ENCODE peak calls at places on chromosome 20, in ten cellular contexts. H, V, B, U, J, A, Y, E, C and Z are unnamed samples.

GRCh38 chr20:20665933-20666332 is 46.5 kb downstream of the RALGAPA2 start:
- DNase-seq in H (no peak), V (no peak), B (no peak), U (no peak), J (no peak), A (no peak), Y (no peak), E (no peak), C (no peak), Z (no peak)

GRCh38 chr20:51752343-51752951 is 15.7 kb downstream of the ATP9A start:
- DNase-seq in H (peak; percentile 94), V (peak; percentile 89), B (peak; percentile 94), U (peak; percentile 93), J (no peak), A (no peak), Y (no peak), E (no peak), C (no peak), Z (no peak)

GRCh38 chr20:60481051-60481741 is 523.0 kb downstream of the CDH26 start:
- DNase-seq in H (no peak), V (no peak), B (no peak), U (no peak), J (no peak), A (no peak), Y (no peak), E (no peak), C (no peak), Z (no peak)

GRCh38 chr20:50467618-50468373 is 42.4 kb upstream of the PTPN1 start:
- DNase-seq in H (peak; percentile 55), V (peak; percentile 63), B (peak; percentile 29), U (peak; percentile 47), J (no peak), A (peak; percentile 46), Y (peak; percentile 73), E (peak; percentile 43), C (peak; percentile 39), Z (peak; percentile 73)

GRCh38 chr20:16701296-16701695 is 28.5 kb upstream of the SNRPB2 start:
- DNase-seq in H (no peak), V (peak; percentile 14), B (no peak), U (no peak), J (no peak), A (no peak), Y (peak; percentile 2), E (no peak), C (peak; percentile 6), Z (peak; percentile 8)

GRCh38 chr20:62602550-62602949 is 39.8 kb upstream of the SLCO4A1 start:
- DNase-seq in H (no peak), V (no peak), B (no peak), U (no peak), J (peak; percentile 90), A (no peak), Y (no peak), E (peak; percentile 33), C (no peak), Z (no peak)

GRCh38 chr20:1266167-1266973 is at the start of gene SNPH:
- DNase-seq in H (peak; percentile 83), V (peak; percentile 78), B (peak; percentile 68), U (peak; percentile 83), J (peak; percentile 92), A (peak; percentile 85), Y (peak; percentile 53), E (peak; percentile 75), C (peak; percentile 79), Z (peak; percentile 78)

GRCh38 chr20:25984933-25985332 is 288.3 kb upstream of the ZNF337 start:
- DNase-seq in H (no peak), V (peak; percentile 37), B (no peak), U (no peak), J (peak; percentile 75), A (peak; percentile 61), Y (no peak), E (peak; percentile 57), C (peak; percentile 19), Z (peak; percentile 70)

GRCh38 chr20:4956200-4956810 is 45.0 kb downstream of the SLC23A2 start:
- DNase-seq in H (peak; percentile 47), V (peak; percentile 79), B (no peak), U (peak; percentile 70), J (no peak), A (no peak), Y (peak; percentile 34), E (no peak), C (peak; percentile 66), Z (no peak)

GRCh38 chr20:44187054-44187762 is at the start of gene JPH2:
- DNase-seq in H (peak; percentile 79), V (no peak), B (peak; percentile 68), U (peak; percentile 83), J (no peak), A (peak; percentile 87), Y (no peak), E (peak; percentile 84), C (peak; percentile 94), Z (peak; percentile 92)

GRCh38 chr20:54606384-54606783 is 131.0 kb downstream of the DOK5 start:
- DNase-seq in H (no peak), V (no peak), B (no peak), U (no peak), J (no peak), A (no peak), Y (no peak), E (no peak), C (no peak), Z (no peak)

GRCh38 chr20:10823585-10823984 is 149.8 kb upstream of the JAG1 start:
- DNase-seq in H (no peak), V (no peak), B (no peak), U (no peak), J (no peak), A (no peak), Y (no peak), E (no peak), C (no peak), Z (no peak)

GRCh38 chr20:63058696-63059335 is 52.1 kb upstream of the BHLHE23 start:
- DNase-seq in H (no peak), V (no peak), B (no peak), U (no peak), J (peak; percentile 58), A (no peak), Y (no peak), E (no peak), C (no peak), Z (no peak)

GRCh38 chr20:46741924-46742692 is 32.7 kb downstream of the SLC2A10 start:
- DNase-seq in H (no peak), V (no peak), B (no peak), U (no peak), J (no peak), A (no peak), Y (no peak), E (no peak), C (no peak), Z (no peak)

GRCh38 chr20:45907219-45907948 is 4.6 kb downstream of the PLTP start:
- DNase-seq in H (no peak), V (no peak), B (no peak), U (no peak), J (no peak), A (no peak), Y (no peak), E (no peak), C (no peak), Z (no peak)

GRCh38 chr20:577167-577791 is 32.8 kb downstream of the TCF15 start:
- DNase-seq in H (no peak), V (peak; percentile 71), B (no peak), U (peak; percentile 12), J (no peak), A (no peak), Y (peak; percentile 77), E (no peak), C (no peak), Z (peak; percentile 49)

DNA sequence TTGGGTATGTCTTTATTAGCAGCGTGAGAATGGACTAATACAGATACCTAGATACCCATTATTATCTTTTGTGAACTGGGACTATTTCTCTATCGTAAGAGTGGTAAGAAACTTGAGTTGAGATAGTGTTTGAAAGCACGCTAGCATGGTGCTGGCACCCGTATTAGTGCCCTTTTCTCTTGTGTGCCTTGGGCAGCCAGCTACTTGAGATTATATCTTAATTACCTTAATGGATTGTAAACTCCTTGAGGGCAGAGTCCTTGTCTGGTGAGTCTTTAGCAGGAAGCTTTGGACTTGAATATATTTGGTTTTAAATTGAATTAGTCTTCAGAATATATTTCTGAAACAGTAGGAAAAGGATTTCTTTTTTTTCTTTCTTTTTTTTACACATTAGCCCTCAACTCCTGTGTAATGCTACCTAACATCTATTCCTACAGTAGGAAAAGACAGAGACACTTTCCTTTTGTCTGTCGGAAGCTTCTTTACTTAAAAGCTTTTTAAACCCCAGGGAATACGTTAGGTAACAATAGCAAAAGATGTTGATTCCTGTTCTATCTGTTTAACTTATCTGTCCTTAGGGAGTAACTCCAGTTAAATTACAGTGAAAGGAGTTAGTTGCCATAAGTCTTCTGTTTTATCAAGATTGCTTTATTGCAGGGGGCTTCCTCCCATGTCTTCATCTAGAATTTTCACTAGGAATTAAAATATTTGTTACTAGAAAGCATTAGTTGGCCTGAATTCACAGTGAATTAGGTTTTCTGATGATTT is 26.0 kb downstream of the TOP1 start:
- DNase-seq in H (no peak), V (no peak), B (no peak), U (no peak), J (no peak), A (no peak), Y (no peak), E (no peak), C (no peak), Z (no peak)
- H3K4me1 ChIP-seq in H (peaks cover 18% of the 10 kb centered on the region), V (peaks cover 50% of the 10 kb centered on the region), B (peaks cover 26% of the 10 kb centered on the region), U (peaks cover 6% of the 10 kb centered on the region), J (peaks cover 42% of the 10 kb centered on the region), A (peaks cover 9% of the 10 kb centered on the region), Y (no peaks in the 10 kb centered on the region), E (peaks cover 83% of the 10 kb centered on the region), C (peaks cover 44% of the 10 kb centered on the region), Z (peaks cover 9% of the 10 kb centered on the region)

GRCh38 chr20:9711872-9712271 is 127.0 kb downstream of the PAK5 start:
- DNase-seq in H (no peak), V (no peak), B (no peak), U (no peak), J (no peak), A (no peak), Y (no peak), E (no peak), C (no peak), Z (no peak)
- H3K4me3 ChIP-seq in H (no peak overlapping the region), V (no peak overlapping the region), B (no peak overlapping the region), U (no peak overlapping the region), J (no peak overlapping the region), A (no peak overlapping the region), Y (no peak overlapping the region), E (no peak overlapping the region), C (no peak overlapping the region), Z (no peak overlapping the region)

DNA sequence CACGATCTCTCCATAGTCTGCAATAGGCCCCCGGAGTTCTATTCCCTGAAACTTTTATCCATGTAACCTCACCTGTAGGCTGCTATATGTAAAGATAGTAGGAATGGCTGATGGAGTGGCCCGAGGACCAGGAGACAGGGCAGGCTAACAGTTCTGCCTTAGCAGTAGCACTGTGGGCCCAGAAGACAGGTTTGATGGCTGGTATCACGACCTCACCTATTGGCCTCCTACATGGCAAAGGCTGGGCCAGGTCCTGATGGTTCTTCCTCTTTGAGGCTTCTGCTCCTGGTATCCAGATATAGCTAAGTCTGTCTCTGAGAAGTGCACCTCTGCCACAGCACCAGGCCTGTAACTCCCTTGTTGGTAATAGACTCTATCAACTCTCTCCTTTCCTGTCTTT is 5.8 kb downstream of the SPEF1 start:
- DNase-seq in H (no peak), V (no peak), B (no peak), U (no peak), J (peak; percentile 54), A (no peak), Y (no peak), E (no peak), C (no peak), Z (no peak)
- H3K4me1 ChIP-seq in H (peaks cover 2% of the 10 kb centered on the region), V (peaks cover 12% of the 10 kb centered on the region), B (no peaks in the 10 kb centered on the region), U (peaks cover 16% of the 10 kb centered on the region), J (peaks cover 8% of the 10 kb centered on the region), A (peaks cover 10% of the 10 kb centered on the region), Y (no peaks in the 10 kb centered on the region), E (peaks cover 15% of the 10 kb centered on the region), C (no peaks in the 10 kb centered on the region), Z (no peaks in the 10 kb centered on the region)

GRCh38 chr20:37257993-37258392 is 3.6 kb downstream of the GHRH start:
- DNase-seq in H (no peak), V (no peak), B (no peak), U (no peak), J (no peak), A (no peak), Y (no peak), E (no peak), C (no peak), Z (no peak)
- H3K4me3 ChIP-seq in H (no peak overlapping the region), V (no peak overlapping the region), B (no peak overlapping the region), U (no peak overlapping the region), J (no peak overlapping the region), A (no peak overlapping the region), Y (no peak overlapping the region), E (no peak overlapping the region), C (no peak overlapping the region), Z (no peak overlapping the region)